ENCODE peak calls at places on chromosomes 6 and 20, in eight cellular contexts. J is GM10248; W is COLO829; K is NCI-H345; L is activated B cell treated with CpG ODN at 0.5 μM for 24 hours; R is T-helper 2 cell treated with Interferon-gamma antibody and Interleukin-4, amounts not matched to agents 5 μg/mL and 100 μg/mL, for 36 hours; P is fibroblast of pulmonary artery; D is body of pancreas. N is an unnamed sample.

GRCh38 chr6:72446427-72446826 is 175.4 kb upstream of the KCNQ5 start:
- DNase-seq in D (no peak), P (peak; percentile 34), R (no peak), W (no peak), J (no peak), L (no peak), K (no peak), N (no peak)

GRCh38 chr20:60036346-60037119 is 78.3 kb downstream of the CDH26 start:
- DNase-seq in D (no peak), K (no peak), L (no peak), W (no peak), P (no peak), R (no peak), J (no peak), N (no peak)

GRCh38 chr6:3232017-3232838 is 4.8 kb upstream of the TUBB2B start:
- DNase-seq in L (no peak), W (no peak), R (no peak), D (no peak), P (no peak), K (peak; percentile 17), J (no peak), N (no peak)

GRCh38 chr6:85394853-85395538 is 54.9 kb upstream of the NT5E start:
- DNase-seq in R (no peak), K (no peak), L (no peak), W (no peak), P (peak; percentile 62), D (no peak), J (no peak), N (peak; percentile 43)

GRCh38 chr6:21101694-21102093 is 491.9 kb upstream of the SOX4 start:
- DNase-seq in P (no peak), W (no peak), R (no peak), J (no peak), D (no peak), K (peak; percentile 65), L (no peak), N (no peak)

GRCh38 chr6:52534966-52535390 is 41.9 kb downstream of the TRAM2 start:
- DNase-seq in R (peak; percentile 73), L (no peak), K (no peak), W (no peak), P (no peak), J (no peak), D (no peak), N (no peak)

GRCh38 chr6:145891126-145891525 is 73.0 kb downstream of the SHPRH start:
- DNase-seq in W (no peak), P (peak; percentile 90), L (no peak), D (no peak), K (no peak), R (no peak), J (no peak), N (no peak)

GRCh38 chr6:75882734-75883133 is 133.7 kb downstream of the MYO6 start:
- DNase-seq in J (no peak), P (peak; percentile 55), L (no peak), W (peak; percentile 57), K (no peak), R (no peak), D (no peak), N (no peak)

GRCh38 chr6:32566957-32567356 is 22.7 kb downstream of the HLA-DRB1 start:
- DNase-seq in K (no peak), J (no peak), D (no peak), W (no peak), R (no peak), L (no peak), P (no peak), N (no peak)

GRCh38 chr6:167747152-167747427 is 79.6 kb upstream of the AFDN start:
- DNase-seq in W (no peak), D (no peak), P (no peak), K (no peak), J (no peak), R (no peak), L (no peak), N (no peak)

GRCh38 chr20:36181934-36182603 is 27.5 kb downstream of the EPB41L1 start:
- DNase-seq in R (no peak), W (peak; percentile 19), P (peak; percentile 76), J (no peak), L (no peak), D (no peak), K (no peak), N (no peak)